ENCODE peak calls at places on chromosomes 12 and 14, in four cellular contexts. I, W, R and Q are unnamed samples.

GRCh38 chr14:74583689-74584434 is 28.2 kb downstream of the LTBP2 start:
- DNase-seq in I (no peak), W (no peak), R (no peak), Q (no peak)

GRCh38 chr14:61475316-61475715 is 153.9 kb downstream of the PRKCH start:
- DNase-seq in I (peak; percentile 74), W (no peak), R (peak; percentile 88), Q (no peak)

GRCh38 chr12:64194333-64195149 is 27.6 kb downstream of the KICS2 start:
- DNase-seq in I (no peak), W (no peak), R (no peak), Q (no peak)

GRCh38 chr14:103518416-103519042 is 4.1 kb downstream of the CKB start:
- DNase-seq in I (peak; percentile 32), W (peak; percentile 80), R (peak; percentile 91), Q (peak; percentile 62)

GRCh38 chr12:87809916-87810315 is 219.3 kb downstream of the C12orf50 start:
- DNase-seq in I (peak; percentile 15), W (no peak), R (no peak), Q (no peak)

GRCh38 chr12:27252934-27253333 is 8.8 kb downstream of the STK38L start:
- DNase-seq in I (no peak), W (no peak), R (no peak), Q (no peak)

GRCh38 chr14:73740921-73741326 is 26.7 kb upstream of the PNMA1 start:
- DNase-seq in I (no peak), W (peak; percentile 92), R (peak; percentile 64), Q (peak; percentile 86)

GRCh38 chr14:105144666-105145380 is 23.8 kb downstream of the JAG2 start:
- DNase-seq in I (no peak), W (peak; percentile 4), R (no peak), Q (peak; percentile 75)

GRCh38 chr12:7439579-7440505 is 4.1 kb downstream of the CD163L1 start:
- DNase-seq in I (peak; percentile 65), W (peak; percentile 47), R (peak; percentile 88), Q (peak; percentile 31)

GRCh38 chr12:100574262-100575074 is 984 bp downstream of the GAS2L3 start:
- DNase-seq in I (no peak), W (no peak), R (peak; percentile 42), Q (no peak)

GRCh38 chr12:77488041-77488620 is 342.6 kb upstream of the NAV3 start:
- DNase-seq in I (no peak), W (no peak), R (no peak), Q (no peak)

GRCh38 chr12:20748198-20748597 is 53.1 kb downstream of the SLCO1C1 start:
- DNase-seq in I (no peak), W (no peak), R (no peak), Q (no peak)

GRCh38 chr14:95294320-95294719 is 25.4 kb downstream of the CLMN start:
- DNase-seq in I (no peak), W (no peak), R (no peak), Q (no peak)

GRCh38 chr12:53696285-53696654 is 20.4 kb upstream of the ATP5MC2 start:
- DNase-seq in I (peak; percentile 89), W (peak; percentile 78), R (peak; percentile 98), Q (peak; percentile 86)

GRCh38 chr14:52043690-52044089 is 25.2 kb downstream of the NID2 start:
- DNase-seq in I (peak; percentile 37), W (peak; percentile 49), R (peak; percentile 75), Q (no peak)

GRCh38 chr12:6608592-6609311 is 1.6 kb upstream of the CHD4 start:
- DNase-seq in I (no peak), W (no peak), R (peak; percentile 47), Q (no peak)

GRCh38 chr14:81436296-81437138 is 36.4 kb upstream of the STON2 start:
- DNase-seq in I (peak; percentile 56), W (peak; percentile 79), R (peak; percentile 92), Q (peak; percentile 73)

GRCh38 chr12:39897315-39897714 is 208.6 kb downstream of the SLC2A13 start:
- DNase-seq in I (no peak), W (no peak), R (no peak), Q (no peak)

GRCh38 chr12:111887916-111888745 is 46.1 kb downstream of the MAPKAPK5 start:
- DNase-seq in I (peak; percentile 31), W (no peak), R (no peak), Q (peak; percentile 39)

DNA sequence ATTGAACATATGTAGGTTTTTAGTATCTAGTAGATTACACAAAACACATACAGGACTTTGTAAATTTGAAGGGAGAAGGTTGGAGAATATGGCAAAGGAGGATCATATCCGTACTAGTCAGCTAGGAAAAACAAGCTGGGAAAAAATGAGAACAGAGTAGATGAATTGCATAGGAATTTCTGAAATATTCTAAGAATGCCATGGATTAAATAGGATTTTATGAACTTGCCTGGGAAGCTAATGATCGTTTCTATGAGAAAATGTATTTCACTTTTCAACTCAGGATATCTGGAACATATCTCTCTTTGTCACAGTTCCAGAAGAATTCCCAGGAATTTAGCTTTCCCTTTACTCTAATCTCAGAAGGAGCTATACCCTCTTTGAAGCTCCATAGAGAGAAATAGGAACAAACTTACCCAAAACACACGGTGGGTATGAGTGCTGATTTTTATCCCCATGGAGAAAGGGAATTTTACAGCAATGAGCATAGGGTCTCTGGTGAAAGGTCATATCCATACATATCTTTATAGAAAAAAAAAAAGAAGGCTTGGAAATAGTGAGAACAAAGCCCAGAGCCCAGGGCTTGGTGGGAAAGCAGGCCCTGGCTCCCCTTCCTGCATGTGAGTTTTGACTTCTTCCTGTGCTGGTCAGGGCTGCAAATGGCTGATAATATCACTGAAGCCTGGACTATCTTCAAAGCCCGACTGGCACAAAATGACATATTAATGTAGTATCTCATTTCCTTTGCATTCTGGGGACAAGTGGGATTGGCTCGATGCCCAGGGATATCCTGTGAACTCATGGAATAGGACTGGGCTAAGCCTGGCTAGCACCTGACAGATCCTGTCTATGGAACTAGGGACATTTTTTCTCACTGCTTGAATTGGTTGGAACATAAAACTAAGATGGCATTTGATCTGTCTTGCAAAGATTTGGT is 136.3 kb downstream of the AEBP2 start:
- DNase-seq in I (peak; percentile 100), W (no peak), R (no peak), Q (no peak)
- TF ChIP-seq POLR2AphosphoS5 in I (peak; percentile 93), W (no peak), R (no peak), Q (peak; percentile 58)

GRCh38 chr12:68565391-68565903 is 45.3 kb upstream of the RAP1B start:
- DNase-seq in I (peak; percentile 86), W (no peak), R (no peak), Q (no peak)
- TF ChIP-seq POLR2AphosphoS5 in I (peak; percentile 47), W (no peak), R (no peak), Q (no peak)

DNA sequence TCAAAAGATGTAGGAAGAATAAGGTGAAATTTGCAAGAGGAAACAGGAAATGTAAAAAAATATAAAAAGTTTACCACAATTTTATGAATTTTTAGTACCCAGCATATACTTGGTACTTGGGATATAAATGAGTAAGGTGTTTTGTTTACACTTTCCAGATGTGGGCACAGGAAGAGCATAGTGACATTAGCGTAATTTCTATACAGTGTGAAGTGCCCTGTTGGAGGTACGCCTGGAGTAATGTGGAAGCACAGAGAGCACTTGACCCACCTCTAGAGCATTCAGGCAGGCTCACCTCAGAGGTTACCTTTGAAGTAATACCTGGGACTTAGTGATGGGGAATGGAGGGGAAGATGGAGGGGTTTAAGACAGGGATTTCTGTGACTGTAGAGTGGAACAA is 89.5 kb downstream of the AEBP2 start:
- DNase-seq in I (no peak), W (no peak), R (no peak), Q (no peak)
- TF ChIP-seq POLR2AphosphoS5 in I (no peak), W (no peak), R (no peak), Q (no peak)

GRCh38 chr14:100398044-100398443 is 74.9 kb downstream of the SLC25A47 start:
- DNase-seq in I (no peak), W (peak; percentile 62), R (no peak), Q (no peak)
- TF ChIP-seq POLR2AphosphoS5 in I (no peak), W (no peak), R (no peak), Q (no peak)

DNA sequence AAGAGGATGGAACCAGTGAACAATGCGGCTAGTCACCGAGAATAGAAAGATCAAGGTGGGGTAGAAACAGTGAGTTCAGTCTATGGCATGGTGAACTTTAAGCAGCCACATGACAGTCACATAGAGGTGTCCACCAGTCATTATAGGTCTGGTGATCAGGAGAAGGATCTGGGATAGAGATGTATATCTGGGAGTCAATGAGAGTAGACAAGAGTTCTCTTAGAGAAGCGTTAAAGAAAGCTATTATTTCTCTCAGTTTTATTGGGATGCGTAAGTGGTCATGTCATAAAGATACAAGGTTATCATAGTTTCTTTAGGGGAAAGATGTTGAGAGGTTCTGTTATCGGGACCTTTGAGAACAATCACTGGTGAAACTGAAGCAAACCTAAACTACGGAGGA is 136.1 kb upstream of the SLC38A2 start:
- DNase-seq in I (no peak), W (no peak), R (no peak), Q (no peak)
- TF ChIP-seq POLR2AphosphoS5 in I (no peak), W (no peak), R (no peak), Q (no peak)

GRCh38 chr12:132872073-132872855 is 15.1 kb downstream of the CHFR start:
- DNase-seq in I (no peak), W (no peak), R (no peak), Q (no peak)

GRCh38 chr12:132861558-132861957 is 25.8 kb downstream of the CHFR start:
- DNase-seq in I (no peak), W (no peak), R (no peak), Q (no peak)

GRCh38 chr12:132869551-132869950 is 17.9 kb downstream of the CHFR start:
- DNase-seq in I (no peak), W (no peak), R (no peak), Q (no peak)

GRCh38 chr12:132866251-132866828 is 21.1 kb downstream of the CHFR start:
- DNase-seq in I (no peak), W (no peak), R (peak; percentile 29), Q (no peak)
- TF ChIP-seq POLR2AphosphoS5 in I (no peak), W (no peak), R (no peak), Q (peak; percentile 38)

GRCh38 chr12:124754491-124754890 is 109.2 kb downstream of the SCARB1 start:
- DNase-seq in I (no peak), W (no peak), R (no peak), Q (no peak)

GRCh38 chr12:124753993-124754392 is 109.7 kb downstream of the SCARB1 start:
- DNase-seq in I (no peak), W (no peak), R (no peak), Q (no peak)

GRCh38 chr12:124756151-124756550 is 107.5 kb downstream of the SCARB1 start:
- DNase-seq in I (no peak), W (no peak), R (no peak), Q (no peak)

GRCh38 chr12:124755801-124756148 is 107.9 kb downstream of the SCARB1 start:
- DNase-seq in I (no peak), W (no peak), R (no peak), Q (no peak)

GRCh38 chr12:124754949-124755800 is 108.5 kb downstream of the SCARB1 start:
- DNase-seq in I (no peak), W (peak; percentile 73), R (peak; percentile 74), Q (peak; percentile 94)
- TF ChIP-seq POLR2AphosphoS5 in I (no peak), W (peak; percentile 73), R (no peak), Q (peak; percentile 89)

DNA sequence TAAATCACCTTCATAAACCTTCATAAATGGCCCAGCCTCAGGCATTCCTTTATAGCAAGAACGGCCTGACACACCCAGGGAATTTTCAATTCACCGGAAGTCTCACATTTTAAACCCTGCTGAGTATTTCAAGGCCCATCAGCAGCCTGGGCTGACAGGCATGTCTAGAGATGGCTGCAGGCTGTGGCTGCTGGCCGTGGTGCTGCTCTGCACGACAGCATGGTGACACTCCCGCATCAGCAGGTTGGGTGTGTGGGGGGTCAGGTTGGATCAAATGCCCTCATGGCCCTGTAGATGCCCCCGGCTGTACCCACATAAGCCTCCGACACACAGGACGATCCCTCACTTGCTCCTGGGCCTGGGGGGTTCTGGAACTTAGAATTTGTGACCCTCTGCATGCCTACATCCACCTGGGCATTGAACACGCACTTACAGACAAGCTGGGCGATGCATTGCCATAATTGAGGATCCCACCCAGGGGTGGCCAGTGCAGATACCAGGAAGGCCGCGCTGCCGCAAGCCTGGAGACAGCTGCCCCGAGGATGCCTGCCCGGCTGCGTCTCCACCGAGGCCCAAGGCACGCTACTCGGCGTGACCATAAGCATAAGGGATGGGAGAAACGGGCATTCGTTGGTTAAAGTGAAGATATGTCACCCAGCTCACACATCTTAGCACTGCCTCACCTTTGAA is 124.3 kb downstream of the PIWIL1 start:
- DNase-seq in I (no peak), W (no peak), R (no peak), Q (no peak)
- TF ChIP-seq POLR2AphosphoS5 in I (no peak), W (no peak), R (no peak), Q (no peak)